ENCODE peak calls at places on chromosomes 12 and 14, in four cellular contexts. One of them, this sample, is unnamed.

GRCh38 chr14:104405566-104406226 is 173.9 kb upstream of the C14orf180 start:
- DNase-seq in NCI-H1694 treated with DMSO at 0.1 percent for 48 hours: no peak
- DNase-seq in activated T-helper 1 cell treated with anti-CD3 and anti-CD28 coated beads, Interleukin-12 subunit alpha, Interleukin-12 subunit beta, Interleukin-2, Interleukin-4 antibody, amounts not matched to agents 30 ng/mL and 10 ng/mL and 1 ng/mL, durations not matched to agents 14 hours and 24 hours and 36 hours: no peak
- DNase-seq in T-helper 2 cell: no peak
- DNase-seq in this sample: no peak

GRCh38 chr12:123033392-123034021 is 53.0 kb downstream of the ARL6IP4 start:
- DNase-seq in activated T-helper 1 cell treated with anti-CD3 and anti-CD28 coated beads, Interleukin-12 subunit alpha, Interleukin-12 subunit beta, Interleukin-2, Interleukin-4 antibody, amounts not matched to agents 30 ng/mL and 10 ng/mL and 1 ng/mL, durations not matched to agents 14 hours and 24 hours and 36 hours: no peak
- DNase-seq in NCI-H1694 treated with DMSO at 0.1 percent for 48 hours: no peak
- DNase-seq in T-helper 2 cell: no peak
- DNase-seq in this sample: no peak

GRCh38 chr14:90692826-90693225 is 123.4 kb downstream of the TTC7B start:
- DNase-seq in NCI-H1694 treated with DMSO at 0.1 percent for 48 hours: no peak
- DNase-seq in T-helper 2 cell: no peak
- DNase-seq in activated T-helper 1 cell treated with anti-CD3 and anti-CD28 coated beads, Interleukin-12 subunit alpha, Interleukin-12 subunit beta, Interleukin-2, Interleukin-4 antibody, amounts not matched to agents 30 ng/mL and 10 ng/mL and 1 ng/mL, durations not matched to agents 14 hours and 24 hours and 36 hours: no peak
- DNase-seq in this sample: no peak

GRCh38 chr12:75690556-75690955 is 179.1 kb upstream of the KRR1 start:
- DNase-seq in activated T-helper 1 cell treated with anti-CD3 and anti-CD28 coated beads, Interleukin-12 subunit alpha, Interleukin-12 subunit beta, Interleukin-2, Interleukin-4 antibody, amounts not matched to agents 30 ng/mL and 10 ng/mL and 1 ng/mL, durations not matched to agents 14 hours and 24 hours and 36 hours: no peak
- DNase-seq in T-helper 2 cell: no peak
- DNase-seq in NCI-H1694 treated with DMSO at 0.1 percent for 48 hours: no peak
- DNase-seq in this sample: no peak

GRCh38 chr12:105748806-105749600 is 389.8 kb downstream of the NUAK1 start:
- DNase-seq in T-helper 2 cell: no peak
- DNase-seq in NCI-H1694 treated with DMSO at 0.1 percent for 48 hours: no peak
- DNase-seq in activated T-helper 1 cell treated with anti-CD3 and anti-CD28 coated beads, Interleukin-12 subunit alpha, Interleukin-12 subunit beta, Interleukin-2, Interleukin-4 antibody, amounts not matched to agents 30 ng/mL and 10 ng/mL and 1 ng/mL, durations not matched to agents 14 hours and 24 hours and 36 hours: no peak
- DNase-seq in this sample: no peak

GRCh38 chr12:47391566-47391965 is 311.8 kb upstream of the AMIGO2 start:
- DNase-seq in activated T-helper 1 cell treated with anti-CD3 and anti-CD28 coated beads, Interleukin-12 subunit alpha, Interleukin-12 subunit beta, Interleukin-2, Interleukin-4 antibody, amounts not matched to agents 30 ng/mL and 10 ng/mL and 1 ng/mL, durations not matched to agents 14 hours and 24 hours and 36 hours: peak
- DNase-seq in T-helper 2 cell: peak
- DNase-seq in NCI-H1694 treated with DMSO at 0.1 percent for 48 hours: no peak
- DNase-seq in this sample: peak

GRCh38 chr12:124191024-124191359 is 103.9 kb upstream of the RFLNA start:
- DNase-seq in NCI-H1694 treated with DMSO at 0.1 percent for 48 hours: no peak
- DNase-seq in activated T-helper 1 cell treated with anti-CD3 and anti-CD28 coated beads, Interleukin-12 subunit alpha, Interleukin-12 subunit beta, Interleukin-2, Interleukin-4 antibody, amounts not matched to agents 30 ng/mL and 10 ng/mL and 1 ng/mL, durations not matched to agents 14 hours and 24 hours and 36 hours: no peak
- DNase-seq in T-helper 2 cell: peak
- DNase-seq in this sample: no peak

GRCh38 chr12:60223242-60223641 is 627.4 kb downstream of the SLC16A7 start:
- DNase-seq in NCI-H1694 treated with DMSO at 0.1 percent for 48 hours: no peak
- DNase-seq in activated T-helper 1 cell treated with anti-CD3 and anti-CD28 coated beads, Interleukin-12 subunit alpha, Interleukin-12 subunit beta, Interleukin-2, Interleukin-4 antibody, amounts not matched to agents 30 ng/mL and 10 ng/mL and 1 ng/mL, durations not matched to agents 14 hours and 24 hours and 36 hours: no peak
- DNase-seq in T-helper 2 cell: no peak
- DNase-seq in this sample: no peak

GRCh38 chr12:7934560-7935463 is 1.2 kb downstream of the SLC2A3 start:
- DNase-seq in activated T-helper 1 cell treated with anti-CD3 and anti-CD28 coated beads, Interleukin-12 subunit alpha, Interleukin-12 subunit beta, Interleukin-2, Interleukin-4 antibody, amounts not matched to agents 30 ng/mL and 10 ng/mL and 1 ng/mL, durations not matched to agents 14 hours and 24 hours and 36 hours: no peak
- DNase-seq in NCI-H1694 treated with DMSO at 0.1 percent for 48 hours: no peak
- DNase-seq in T-helper 2 cell: peak
- DNase-seq in this sample: no peak

GRCh38 chr12:117318591-117318990 is 42.8 kb downstream of the NOS1 start:
- DNase-seq in NCI-H1694 treated with DMSO at 0.1 percent for 48 hours: peak
- DNase-seq in activated T-helper 1 cell treated with anti-CD3 and anti-CD28 coated beads, Interleukin-12 subunit alpha, Interleukin-12 subunit beta, Interleukin-2, Interleukin-4 antibody, amounts not matched to agents 30 ng/mL and 10 ng/mL and 1 ng/mL, durations not matched to agents 14 hours and 24 hours and 36 hours: no peak
- DNase-seq in T-helper 2 cell: no peak
- DNase-seq in this sample: no peak

GRCh38 chr14:79265366-79265765 is 945.9 kb downstream of the DIO2 start:
- DNase-seq in NCI-H1694 treated with DMSO at 0.1 percent for 48 hours: no peak
- DNase-seq in T-helper 2 cell: no peak
- DNase-seq in activated T-helper 1 cell treated with anti-CD3 and anti-CD28 coated beads, Interleukin-12 subunit alpha, Interleukin-12 subunit beta, Interleukin-2, Interleukin-4 antibody, amounts not matched to agents 30 ng/mL and 10 ng/mL and 1 ng/mL, durations not matched to agents 14 hours and 24 hours and 36 hours: no peak
- DNase-seq in this sample: no peak

GRCh38 chr12:123892180-123892559 is 80.5 kb downstream of the CCDC92 start:
- DNase-seq in activated T-helper 1 cell treated with anti-CD3 and anti-CD28 coated beads, Interleukin-12 subunit alpha, Interleukin-12 subunit beta, Interleukin-2, Interleukin-4 antibody, amounts not matched to agents 30 ng/mL and 10 ng/mL and 1 ng/mL, durations not matched to agents 14 hours and 24 hours and 36 hours: no peak
- DNase-seq in T-helper 2 cell: no peak
- DNase-seq in NCI-H1694 treated with DMSO at 0.1 percent for 48 hours: no peak
- DNase-seq in this sample: no peak

GRCh38 chr12:16171348-16171747 is 106.1 kb downstream of the SLC15A5 start:
- DNase-seq in T-helper 2 cell: no peak
- DNase-seq in activated T-helper 1 cell treated with anti-CD3 and anti-CD28 coated beads, Interleukin-12 subunit alpha, Interleukin-12 subunit beta, Interleukin-2, Interleukin-4 antibody, amounts not matched to agents 30 ng/mL and 10 ng/mL and 1 ng/mL, durations not matched to agents 14 hours and 24 hours and 36 hours: no peak
- DNase-seq in NCI-H1694 treated with DMSO at 0.1 percent for 48 hours: no peak
- DNase-seq in this sample: no peak

GRCh38 chr12:51827925-51828818 is 20.3 kb downstream of the FIGNL2 start:
- DNase-seq in T-helper 2 cell: peak
- DNase-seq in activated T-helper 1 cell treated with anti-CD3 and anti-CD28 coated beads, Interleukin-12 subunit alpha, Interleukin-12 subunit beta, Interleukin-2, Interleukin-4 antibody, amounts not matched to agents 30 ng/mL and 10 ng/mL and 1 ng/mL, durations not matched to agents 14 hours and 24 hours and 36 hours: peak
- DNase-seq in NCI-H1694 treated with DMSO at 0.1 percent for 48 hours: no peak
- DNase-seq in this sample: no peak

GRCh38 chr12:823043-823698 is 70.8 kb downstream of the WNK1 start:
- DNase-seq in T-helper 2 cell: peak
- DNase-seq in NCI-H1694 treated with DMSO at 0.1 percent for 48 hours: no peak
- DNase-seq in activated T-helper 1 cell treated with anti-CD3 and anti-CD28 coated beads, Interleukin-12 subunit alpha, Interleukin-12 subunit beta, Interleukin-2, Interleukin-4 antibody, amounts not matched to agents 30 ng/mL and 10 ng/mL and 1 ng/mL, durations not matched to agents 14 hours and 24 hours and 36 hours: no peak
- DNase-seq in this sample: no peak

GRCh38 chr12:39199371-39199770 is 243.5 kb downstream of the KIF21A start:
- DNase-seq in T-helper 2 cell: no peak
- DNase-seq in NCI-H1694 treated with DMSO at 0.1 percent for 48 hours: no peak
- DNase-seq in activated T-helper 1 cell treated with anti-CD3 and anti-CD28 coated beads, Interleukin-12 subunit alpha, Interleukin-12 subunit beta, Interleukin-2, Interleukin-4 antibody, amounts not matched to agents 30 ng/mL and 10 ng/mL and 1 ng/mL, durations not matched to agents 14 hours and 24 hours and 36 hours: no peak
- DNase-seq in this sample: no peak

GRCh38 chr14:22555573-22556011 is 33.4 kb downstream of the DAD1 start:
- DNase-seq in NCI-H1694 treated with DMSO at 0.1 percent for 48 hours: no peak
- DNase-seq in T-helper 2 cell: peak
- DNase-seq in activated T-helper 1 cell treated with anti-CD3 and anti-CD28 coated beads, Interleukin-12 subunit alpha, Interleukin-12 subunit beta, Interleukin-2, Interleukin-4 antibody, amounts not matched to agents 30 ng/mL and 10 ng/mL and 1 ng/mL, durations not matched to agents 14 hours and 24 hours and 36 hours: peak
- DNase-seq in this sample: peak

GRCh38 chr12:102539651-102540553 is 59.5 kb upstream of the IGF1 start:
- DNase-seq in T-helper 2 cell: no peak
- DNase-seq in activated T-helper 1 cell treated with anti-CD3 and anti-CD28 coated beads, Interleukin-12 subunit alpha, Interleukin-12 subunit beta, Interleukin-2, Interleukin-4 antibody, amounts not matched to agents 30 ng/mL and 10 ng/mL and 1 ng/mL, durations not matched to agents 14 hours and 24 hours and 36 hours: no peak
- DNase-seq in NCI-H1694 treated with DMSO at 0.1 percent for 48 hours: no peak
- DNase-seq in this sample: no peak

GRCh38 chr14:73259837-73260236 is 22.5 kb downstream of the PAPLN start:
- DNase-seq in NCI-H1694 treated with DMSO at 0.1 percent for 48 hours: no peak
- DNase-seq in activated T-helper 1 cell treated with anti-CD3 and anti-CD28 coated beads, Interleukin-12 subunit alpha, Interleukin-12 subunit beta, Interleukin-2, Interleukin-4 antibody, amounts not matched to agents 30 ng/mL and 10 ng/mL and 1 ng/mL, durations not matched to agents 14 hours and 24 hours and 36 hours: no peak
- DNase-seq in T-helper 2 cell: no peak
- DNase-seq in this sample: no peak

GRCh38 chr12:29783773-29784666 is at the start of gene TMTC1:
- DNase-seq in activated T-helper 1 cell treated with anti-CD3 and anti-CD28 coated beads, Interleukin-12 subunit alpha, Interleukin-12 subunit beta, Interleukin-2, Interleukin-4 antibody, amounts not matched to agents 30 ng/mL and 10 ng/mL and 1 ng/mL, durations not matched to agents 14 hours and 24 hours and 36 hours: no peak
- DNase-seq in T-helper 2 cell: no peak
- DNase-seq in NCI-H1694 treated with DMSO at 0.1 percent for 48 hours: peak
- DNase-seq in this sample: no peak

GRCh38 chr12:2244013-2244861 is 191.4 kb downstream of the CACNA1C start:
- DNase-seq in activated T-helper 1 cell treated with anti-CD3 and anti-CD28 coated beads, Interleukin-12 subunit alpha, Interleukin-12 subunit beta, Interleukin-2, Interleukin-4 antibody, amounts not matched to agents 30 ng/mL and 10 ng/mL and 1 ng/mL, durations not matched to agents 14 hours and 24 hours and 36 hours: no peak
- DNase-seq in NCI-H1694 treated with DMSO at 0.1 percent for 48 hours: no peak
- DNase-seq in T-helper 2 cell: no peak
- DNase-seq in this sample: no peak

GRCh38 chr14:92650581-92651105 is 97.8 kb downstream of the LGMN start:
- DNase-seq in T-helper 2 cell: no peak
- DNase-seq in NCI-H1694 treated with DMSO at 0.1 percent for 48 hours: no peak
- DNase-seq in activated T-helper 1 cell treated with anti-CD3 and anti-CD28 coated beads, Interleukin-12 subunit alpha, Interleukin-12 subunit beta, Interleukin-2, Interleukin-4 antibody, amounts not matched to agents 30 ng/mL and 10 ng/mL and 1 ng/mL, durations not matched to agents 14 hours and 24 hours and 36 hours: no peak
- DNase-seq in this sample: no peak

GRCh38 chr12:106304001-106304421 is 1.5 kb downstream of the TCP11L2 start:
- DNase-seq in activated T-helper 1 cell treated with anti-CD3 and anti-CD28 coated beads, Interleukin-12 subunit alpha, Interleukin-12 subunit beta, Interleukin-2, Interleukin-4 antibody, amounts not matched to agents 30 ng/mL and 10 ng/mL and 1 ng/mL, durations not matched to agents 14 hours and 24 hours and 36 hours: no peak
- DNase-seq in T-helper 2 cell: no peak
- DNase-seq in NCI-H1694 treated with DMSO at 0.1 percent for 48 hours: no peak
- DNase-seq in this sample: no peak

GRCh38 chr14:39488600-39488999 is 56.4 kb upstream of the FBXO33 start:
- DNase-seq in NCI-H1694 treated with DMSO at 0.1 percent for 48 hours: no peak
- DNase-seq in T-helper 2 cell: no peak
- DNase-seq in activated T-helper 1 cell treated with anti-CD3 and anti-CD28 coated beads, Interleukin-12 subunit alpha, Interleukin-12 subunit beta, Interleukin-2, Interleukin-4 antibody, amounts not matched to agents 30 ng/mL and 10 ng/mL and 1 ng/mL, durations not matched to agents 14 hours and 24 hours and 36 hours: no peak
- DNase-seq in this sample: no peak

GRCh38 chr14:73751157-73751691 is 37.0 kb upstream of the PNMA1 start:
- DNase-seq in NCI-H1694 treated with DMSO at 0.1 percent for 48 hours: no peak
- DNase-seq in activated T-helper 1 cell treated with anti-CD3 and anti-CD28 coated beads, Interleukin-12 subunit alpha, Interleukin-12 subunit beta, Interleukin-2, Interleukin-4 antibody, amounts not matched to agents 30 ng/mL and 10 ng/mL and 1 ng/mL, durations not matched to agents 14 hours and 24 hours and 36 hours: no peak
- DNase-seq in T-helper 2 cell: peak
- DNase-seq in this sample: no peak

This sample was measured in T follicular helper cell.